ENCODE peak calls at places on chromosomes 3 and 15, in ten cellular contexts. L, C, V, M, J, T, S, E, H and Y are unnamed samples.

GRCh38 chr3:79167651-79168416 is 600.0 kb downstream of the ROBO1 start:
- DNase-seq in S (peak; percentile 97), L (peak; percentile 64), T (no peak), H (no peak), C (no peak), M (no peak), V (no peak), J (no peak), E (no peak), Y (peak; percentile 97)

GRCh38 chr3:11719406-11720219 is 75.9 kb upstream of the VGLL4 start:
- DNase-seq in J (peak; percentile 95), L (peak; percentile 85), V (peak; percentile 7), H (peak; percentile 96), C (peak; percentile 94), S (peak; percentile 28), T (peak; percentile 87), E (peak; percentile 84), M (peak; percentile 5), Y (peak; percentile 80)

GRCh38 chr15:80929225-80929624 is 60.4 kb downstream of the MESD start:
- DNase-seq in T (no peak), M (no peak), V (no peak), S (peak; percentile 89), H (no peak), J (no peak), C (no peak), L (no peak), E (no peak), Y (peak; percentile 92)

GRCh38 chr15:39623550-39623931 is 42.7 kb downstream of the THBS1 start:
- DNase-seq in H (no peak), C (peak; percentile 91), V (no peak), L (no peak), M (no peak), J (no peak), T (no peak), S (no peak), E (no peak), Y (no peak)

GRCh38 chr3:44077267-44077666 is 164.4 kb upstream of the TOPAZ1 start:
- DNase-seq in H (no peak), S (no peak), C (no peak), J (no peak), T (no peak), E (no peak), V (no peak), L (no peak), M (no peak), Y (peak; percentile 29)

GRCh38 chr15:66851226-66852063 is 149.4 kb downstream of the SMAD6 start:
- DNase-seq in M (peak; percentile 83), T (peak; percentile 82), E (peak; percentile 66), C (peak; percentile 66), J (peak; percentile 75), H (peak; percentile 74), S (peak; percentile 70), V (peak; percentile 53), L (peak; percentile 94), Y (peak; percentile 93)

GRCh38 chr15:39580630-39581500 is at the start of gene THBS1:
- DNase-seq in M (no peak), T (peak; percentile 59), J (peak; percentile 82), C (peak; percentile 10), H (peak; percentile 69), V (peak; percentile 53), S (peak; percentile 95), L (peak; percentile 97), E (peak; percentile 75), Y (peak; percentile 97)

GRCh38 chr3:14031271-14031670 is 93.4 kb downstream of the CHCHD4 start:
- DNase-seq in E (no peak), J (no peak), M (no peak), C (no peak), S (peak; percentile 1), V (no peak), H (no peak), L (no peak), T (no peak), Y (peak; percentile 3)

GRCh38 chr15:41972341-41973237 is at the start of gene EHD4:
- DNase-seq in E (peak; percentile 92), H (peak; percentile 100), L (peak; percentile 99), S (peak; percentile 99), J (peak; percentile 100), V (peak; percentile 98), C (peak; percentile 99), T (peak; percentile 97), M (peak; percentile 99), Y (peak; percentile 99)

GRCh38 chr15:62977952-62978811 is 64.4 kb upstream of the TPM1 start:
- DNase-seq in J (no peak), V (no peak), H (no peak), M (peak; percentile 39), S (peak; percentile 44), T (no peak), C (no peak), E (no peak), L (no peak), Y (peak; percentile 93)

GRCh38 chr3:189355481-189356201 is 183.9 kb downstream of the TPRG1 start:
- DNase-seq in T (no peak), H (no peak), C (no peak), S (peak; percentile 16), E (no peak), L (no peak), J (no peak), V (no peak), M (no peak), Y (peak; percentile 70)

GRCh38 chr3:51975857-51976549 is 1.1 kb downstream of the ABHD14A start:
- DNase-seq in T (peak; percentile 76), V (peak; percentile 45), M (peak; percentile 76), L (peak; percentile 91), H (peak; percentile 78), E (no peak), S (peak; percentile 64), C (no peak), J (peak; percentile 63), Y (peak; percentile 80)

GRCh38 chr3:43177092-43177491 is 71.2 kb upstream of the POMGNT2 start:
- DNase-seq in V (no peak), S (no peak), T (no peak), M (no peak), E (no peak), J (no peak), C (no peak), H (peak; percentile 81), L (no peak), Y (no peak)

GRCh38 chr3:172082269-172082668 is 42.9 kb downstream of the FNDC3B start:
- DNase-seq in T (no peak), E (no peak), L (peak; percentile 87), J (no peak), C (no peak), H (no peak), V (no peak), M (no peak), S (peak; percentile 95), Y (peak; percentile 98)

GRCh38 chr3:103047640-103048370 is 613.0 kb downstream of the ZPLD1 start:
- DNase-seq in S (no peak), T (no peak), E (no peak), M (no peak), H (no peak), J (no peak), L (no peak), V (no peak), C (no peak), Y (no peak)

GRCh38 chr3:139558351-139559170 is 19.0 kb upstream of the RBP1 start:
- DNase-seq in H (no peak), M (no peak), V (no peak), C (no peak), E (no peak), J (no peak), T (no peak), L (no peak), S (no peak), Y (no peak)

GRCh38 chr15:83206971-83207621 is 527 bp downstream of the HDGFL3 start:
- DNase-seq in S (no peak), E (no peak), M (peak; percentile 68), V (no peak), L (peak; percentile 71), H (no peak), T (peak; percentile 51), C (peak; percentile 8), J (peak; percentile 38), Y (peak; percentile 72)

GRCh38 chr3:123749716-123750115 is 134.4 kb downstream of the MYLK start:
- DNase-seq in E (no peak), S (peak; percentile 95), V (no peak), C (no peak), M (no peak), H (no peak), T (no peak), L (no peak), J (no peak), Y (peak; percentile 97)

DNA sequence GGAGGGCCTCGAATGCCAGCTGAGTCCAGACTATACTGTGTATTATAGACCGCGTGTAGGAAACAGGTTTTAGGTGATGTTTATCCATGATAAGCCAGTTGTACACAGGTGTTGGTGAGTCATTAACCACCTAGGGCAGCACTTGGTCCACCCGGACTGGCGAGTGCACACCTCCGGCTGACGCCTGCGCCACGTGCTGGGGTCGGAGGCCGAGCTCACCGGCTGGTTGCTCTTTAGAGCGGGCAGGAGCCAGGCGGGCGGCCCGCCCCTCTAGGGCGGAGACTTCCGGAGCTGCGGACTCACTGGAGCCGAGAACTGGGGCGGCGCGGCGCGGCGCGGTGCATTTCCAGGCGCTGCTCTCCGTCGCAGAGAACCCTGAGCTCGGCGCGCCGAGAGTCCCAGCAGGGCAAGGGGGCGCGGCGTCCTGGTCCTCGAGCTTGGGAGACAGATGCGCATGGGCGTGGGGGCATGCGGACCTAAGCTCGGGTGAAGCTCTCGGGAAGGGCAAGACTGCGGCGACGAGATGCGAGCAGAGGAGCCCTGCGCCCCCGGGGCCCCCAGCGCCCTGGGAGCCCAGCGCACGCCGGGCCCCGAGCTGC is at the start of gene ESYT3:
- DNase-seq in M (peak; percentile 73), E (peak; percentile 54), H (peak; percentile 85), C (peak; percentile 72), J (peak; percentile 84), S (peak; percentile 43), T (peak; percentile 50), L (peak; percentile 85), V (peak; percentile 9), Y (peak; percentile 83)
- H3K27me3 ChIP-seq in M (peaks cover 4% of the 10 kb centered on the region), E (peaks cover 17% of the 10 kb centered on the region), H (no peaks in the 10 kb centered on the region), C (peaks cover 6% of the 10 kb centered on the region), J (no peaks in the 10 kb centered on the region), S (peaks cover 66% of the 10 kb centered on the region), T (peaks cover 28% of the 10 kb centered on the region), L (no peaks in the 10 kb centered on the region), V (no peaks in the 10 kb centered on the region), Y (peaks cover 14% of the 10 kb centered on the region)

GRCh38 chr3:173399001-173399400 is 1.5 kb downstream of the NLGN1 start:
- DNase-seq in T (no peak), M (no peak), J (no peak), V (no peak), C (no peak), H (no peak), L (no peak), S (no peak), E (no peak), Y (peak; percentile 13)
- H3K27me3 ChIP-seq in T (no peaks in the 10 kb centered on the region), M (peaks cover 53% of the 10 kb centered on the region), J (peaks cover 30% of the 10 kb centered on the region), V (no peaks in the 10 kb centered on the region), C (no peaks in the 10 kb centered on the region), H (no peaks in the 10 kb centered on the region), L (no peaks in the 10 kb centered on the region), S (peaks cover 3% of the 10 kb centered on the region), E (peaks cover 4% of the 10 kb centered on the region), Y (no peaks in the 10 kb centered on the region)

GRCh38 chr3:8985876-8986275 is 22.6 kb upstream of the RAD18 start:
- DNase-seq in J (no peak), C (no peak), H (no peak), E (no peak), L (no peak), M (no peak), T (no peak), S (no peak), V (no peak), Y (no peak)
- H3K27me3 ChIP-seq in J (no peaks in the 10 kb centered on the region), C (no peaks in the 10 kb centered on the region), H (no peaks in the 10 kb centered on the region), E (no peaks in the 10 kb centered on the region), L (no peaks in the 10 kb centered on the region), M (no peaks in the 10 kb centered on the region), T (no peaks in the 10 kb centered on the region), S (peaks cover 5% of the 10 kb centered on the region), V (no peaks in the 10 kb centered on the region), Y (no peaks in the 10 kb centered on the region)

GRCh38 chr15:96028620-96029019 is 301.9 kb upstream of the NR2F2 start:
- DNase-seq in J (no peak), V (no peak), S (no peak), L (no peak), M (no peak), T (no peak), E (no peak), C (no peak), H (no peak), Y (no peak)
- H3K27me3 ChIP-seq in J (no peaks in the 10 kb centered on the region), V (no peaks in the 10 kb centered on the region), S (no peaks in the 10 kb centered on the region), L (no peaks in the 10 kb centered on the region), M (no peaks in the 10 kb centered on the region), T (no peaks in the 10 kb centered on the region), E (no peaks in the 10 kb centered on the region), C (no peaks in the 10 kb centered on the region), H (no peaks in the 10 kb centered on the region), Y (no peaks in the 10 kb centered on the region)